ENCODE peak calls at places on chromosome 4, in eight cellular contexts. One of them, this sample, is unnamed.

GRCh38 chr4:16203083-16203482 is 23.2 kb downstream of the TAPT1 start:
- DNase-seq in myocyte: no peak
- DNase-seq in H7: no peak
- DNase-seq in WTC11: no peak
- DNase-seq in right cardiac atrium: no peak
- DNase-seq in H9: no peak
- DNase-seq in DMS153: no peak
- DNase-seq in mucosa of gallbladder: no peak
- DNase-seq in this sample: no peak

GRCh38 chr4:154467886-154468285 is 23.7 kb downstream of the DCHS2 start:
- DNase-seq in right cardiac atrium: no peak
- DNase-seq in H9: no peak
- DNase-seq in mucosa of gallbladder: no peak
- DNase-seq in H7: no peak
- DNase-seq in DMS153: no peak
- DNase-seq in myocyte: no peak
- DNase-seq in WTC11: no peak
- DNase-seq in this sample: no peak

GRCh38 chr4:99209671-99210070 is 9.4 kb downstream of the ADH6 start:
- DNase-seq in myocyte: no peak
- DNase-seq in DMS153: no peak
- DNase-seq in WTC11: no peak
- DNase-seq in H9: no peak
- DNase-seq in right cardiac atrium: no peak
- DNase-seq in H7: no peak
- DNase-seq in mucosa of gallbladder: no peak
- DNase-seq in this sample: no peak

GRCh38 chr4:73735231-73735630 is 5.1 kb upstream of the CXCL8 start:
- DNase-seq in right cardiac atrium: no peak
- DNase-seq in WTC11: no peak
- DNase-seq in DMS153: no peak
- DNase-seq in myocyte: no peak
- DNase-seq in mucosa of gallbladder: no peak
- DNase-seq in H9: no peak
- DNase-seq in H7: no peak
- DNase-seq in this sample: no peak

GRCh38 chr4:54647070-54647469 is 10.7 kb upstream of the KIT start:
- DNase-seq in DMS153: no peak
- DNase-seq in H7: no peak
- DNase-seq in myocyte: no peak
- DNase-seq in H9: no peak
- DNase-seq in right cardiac atrium: no peak
- DNase-seq in mucosa of gallbladder: no peak
- DNase-seq in WTC11: no peak
- DNase-seq in this sample: no peak

GRCh38 chr4:140293979-140294378 is 79.5 kb upstream of the SCOC start:
- DNase-seq in H9: no peak
- DNase-seq in DMS153: no peak
- DNase-seq in H7: no peak
- DNase-seq in WTC11: no peak
- DNase-seq in mucosa of gallbladder: no peak
- DNase-seq in myocyte: no peak
- DNase-seq in right cardiac atrium: no peak
- DNase-seq in this sample: no peak

GRCh38 chr4:175705407-175705806 is 106.7 kb downstream of the GPM6A start:
- DNase-seq in H9: peak
- DNase-seq in right cardiac atrium: peak
- DNase-seq in WTC11: peak
- DNase-seq in DMS153: no peak
- DNase-seq in myocyte: peak
- DNase-seq in mucosa of gallbladder: peak
- DNase-seq in H7: peak
- DNase-seq in this sample: peak

GRCh38 chr4:17811078-17811603 is 362 bp downstream of the NCAPG start:
- DNase-seq in mucosa of gallbladder: no peak
- DNase-seq in DMS153: no peak
- DNase-seq in right cardiac atrium: no peak
- DNase-seq in H7: no peak
- DNase-seq in myocyte: peak
- DNase-seq in WTC11: no peak
- DNase-seq in H9: no peak
- DNase-seq in this sample: no peak

GRCh38 chr4:74640111-74640903 is 154.0 kb downstream of the BTC start:
- DNase-seq in mucosa of gallbladder: no peak
- DNase-seq in myocyte: peak
- DNase-seq in DMS153: no peak
- DNase-seq in H7: no peak
- DNase-seq in H9: no peak
- DNase-seq in WTC11: no peak
- DNase-seq in right cardiac atrium: no peak
- DNase-seq in this sample: no peak

GRCh38 chr4:39785031-39785430 is 87.1 kb downstream of the UBE2K start:
- DNase-seq in H7: no peak
- DNase-seq in H9: no peak
- DNase-seq in myocyte: no peak
- DNase-seq in DMS153: no peak
- DNase-seq in mucosa of gallbladder: no peak
- DNase-seq in right cardiac atrium: no peak
- DNase-seq in WTC11: no peak
- DNase-seq in this sample: no peak

GRCh38 chr4:177351611-177352010 is 41.9 kb downstream of the NEIL3 start:
- DNase-seq in WTC11: no peak
- DNase-seq in H7: no peak
- DNase-seq in right cardiac atrium: no peak
- DNase-seq in mucosa of gallbladder: no peak
- DNase-seq in myocyte: no peak
- DNase-seq in H9: no peak
- DNase-seq in DMS153: no peak
- DNase-seq in this sample: no peak

GRCh38 chr4:94486372-94486801 is 34.6 kb downstream of the PDLIM5 start:
- DNase-seq in myocyte: peak
- DNase-seq in DMS153: no peak
- DNase-seq in H7: no peak
- DNase-seq in WTC11: no peak
- DNase-seq in right cardiac atrium: no peak
- DNase-seq in H9: no peak
- DNase-seq in mucosa of gallbladder: no peak
- DNase-seq in this sample: no peak

GRCh38 chr4:38861791-38862190 is 5.2 kb upstream of the TLR6 start:
- DNase-seq in mucosa of gallbladder: no peak
- DNase-seq in right cardiac atrium: no peak
- DNase-seq in H9: no peak
- DNase-seq in WTC11: no peak
- DNase-seq in myocyte: no peak
- DNase-seq in DMS153: no peak
- DNase-seq in H7: no peak
- DNase-seq in this sample: no peak

GRCh38 chr4:47017494-47017893 is 13.9 kb upstream of the GABRB1 start:
- DNase-seq in right cardiac atrium: no peak
- DNase-seq in H7: no peak
- DNase-seq in mucosa of gallbladder: no peak
- DNase-seq in H9: no peak
- DNase-seq in DMS153: no peak
- DNase-seq in myocyte: no peak
- DNase-seq in WTC11: no peak
- DNase-seq in this sample: no peak

GRCh38 chr4:109902559-109903251 is 10.0 kb upstream of the EGF start:
- DNase-seq in H9: no peak
- DNase-seq in right cardiac atrium: no peak
- DNase-seq in H7: no peak
- DNase-seq in WTC11: no peak
- DNase-seq in myocyte: no peak
- DNase-seq in DMS153: no peak
- DNase-seq in mucosa of gallbladder: no peak
- DNase-seq in this sample: no peak

GRCh38 chr4:2712261-2712842 is 43.8 kb downstream of the TNIP2 start:
- DNase-seq in H7: peak
- DNase-seq in H9: peak
- DNase-seq in right cardiac atrium: no peak
- DNase-seq in mucosa of gallbladder: no peak
- DNase-seq in WTC11: no peak
- DNase-seq in myocyte: peak
- DNase-seq in DMS153: no peak
- DNase-seq in this sample: peak

GRCh38 chr4:1327526-1328266 is 19.3 kb upstream of the UVSSA start:
- DNase-seq in H9: no peak
- DNase-seq in right cardiac atrium: peak
- DNase-seq in DMS153: no peak
- DNase-seq in myocyte: no peak
- DNase-seq in WTC11: no peak
- DNase-seq in H7: no peak
- DNase-seq in mucosa of gallbladder: no peak
- DNase-seq in this sample: no peak

GRCh38 chr4:48799157-48799556 is 19.1 kb upstream of the FRYL start:
- DNase-seq in right cardiac atrium: no peak
- DNase-seq in H9: no peak
- DNase-seq in mucosa of gallbladder: no peak
- DNase-seq in DMS153: no peak
- DNase-seq in H7: no peak
- DNase-seq in WTC11: no peak
- DNase-seq in myocyte: peak
- DNase-seq in this sample: no peak

GRCh38 chr4:176363072-176363471 is 43.3 kb downstream of the SPCS3 start:
- DNase-seq in DMS153: no peak
- DNase-seq in mucosa of gallbladder: no peak
- DNase-seq in right cardiac atrium: no peak
- DNase-seq in H7: no peak
- DNase-seq in WTC11: no peak
- DNase-seq in H9: no peak
- DNase-seq in myocyte: no peak
- DNase-seq in this sample: no peak

GRCh38 chr4:169791527-169792156 is 33.9 kb upstream of the HPF1 start:
- DNase-seq in mucosa of gallbladder: peak
- DNase-seq in right cardiac atrium: peak
- DNase-seq in WTC11: peak
- DNase-seq in H9: peak
- DNase-seq in H7: peak
- DNase-seq in myocyte: peak
- DNase-seq in DMS153: peak
- DNase-seq in this sample: peak

GRCh38 chr4:54819044-54819443 is 161.3 kb downstream of the KIT start:
- DNase-seq in H7: no peak
- DNase-seq in right cardiac atrium: no peak
- DNase-seq in H9: no peak
- DNase-seq in myocyte: no peak
- DNase-seq in WTC11: no peak
- DNase-seq in mucosa of gallbladder: no peak
- DNase-seq in DMS153: no peak
- DNase-seq in this sample: no peak

GRCh38 chr4:17550549-17550948 is 26.4 kb upstream of the LAP3 start:
- DNase-seq in WTC11: no peak
- DNase-seq in myocyte: no peak
- DNase-seq in mucosa of gallbladder: no peak
- DNase-seq in right cardiac atrium: no peak
- DNase-seq in H7: no peak
- DNase-seq in DMS153: no peak
- DNase-seq in H9: no peak
- DNase-seq in this sample: no peak

GRCh38 chr4:25817059-25817681 is 45.6 kb downstream of the SEL1L3 start:
- DNase-seq in right cardiac atrium: no peak
- DNase-seq in H7: no peak
- DNase-seq in H9: no peak
- DNase-seq in DMS153: no peak
- DNase-seq in WTC11: no peak
- DNase-seq in myocyte: peak
- DNase-seq in mucosa of gallbladder: no peak
- DNase-seq in this sample: no peak

GRCh38 chr4:147981305-147981704 is 249.4 kb downstream of the ARHGAP10 start:
- DNase-seq in DMS153: no peak
- DNase-seq in right cardiac atrium: no peak
- DNase-seq in WTC11: no peak
- DNase-seq in mucosa of gallbladder: no peak
- DNase-seq in H9: no peak
- DNase-seq in myocyte: peak
- DNase-seq in H7: no peak
- DNase-seq in this sample: no peak

GRCh38 chr4:153789741-153790651 is 1.1 kb upstream of the SFRP2 start:
- DNase-seq in H7: peak
- DNase-seq in DMS153: no peak
- DNase-seq in WTC11: peak
- DNase-seq in myocyte: no peak
- DNase-seq in H9: peak
- DNase-seq in right cardiac atrium: peak
- DNase-seq in mucosa of gallbladder: no peak
- DNase-seq in this sample: peak

GRCh38 chr4:157819693-157820464 is 352.9 kb downstream of the GASK1B start:
- DNase-seq in DMS153: no peak
- DNase-seq in WTC11: no peak
- DNase-seq in right cardiac atrium: no peak
- DNase-seq in H7: no peak
- DNase-seq in myocyte: no peak
- DNase-seq in mucosa of gallbladder: no peak
- DNase-seq in H9: no peak
- DNase-seq in this sample: no peak

GRCh38 chr4:40962551-40963185 is 212.9 kb downstream of the NSUN7 start:
- DNase-seq in H9: no peak
- DNase-seq in right cardiac atrium: no peak
- DNase-seq in DMS153: no peak
- DNase-seq in WTC11: no peak
- DNase-seq in mucosa of gallbladder: no peak
- DNase-seq in myocyte: no peak
- DNase-seq in H7: peak
- DNase-seq in this sample: no peak

GRCh38 chr4:77156533-77156911 is 485 bp upstream of the CCNG2 start:
- DNase-seq in WTC11: peak
- DNase-seq in mucosa of gallbladder: peak
- DNase-seq in H7: peak
- DNase-seq in right cardiac atrium: peak
- DNase-seq in H9: peak
- DNase-seq in DMS153: peak
- DNase-seq in myocyte: peak
- DNase-seq in this sample: peak

This sample was measured in iPS DF 19.7.